ENCODE peak calls at places on chromosomes 11 and 22, in eight cellular contexts. One of them, this sample, is unnamed.

GRCh38 chr22:48333816-48334735 is 1493.6 kb downstream of the BRD1 start:
- DNase-seq in right atrium auricular region: no peak
- DNase-seq in CD4-positive, alpha-beta T cell: no peak
- DNase-seq in epithelial cell of prostate: no peak
- DNase-seq in Karpas-422: no peak
- DNase-seq in colonic mucosa: no peak
- DNase-seq in coronary artery: no peak
- DNase-seq in A673: no peak
- DNase-seq in this sample: no peak

GRCh38 chr22:25068701-25069100 is 116.2 kb downstream of the KIAA1671 start:
- DNase-seq in epithelial cell of prostate: no peak
- DNase-seq in A673: no peak
- DNase-seq in CD4-positive, alpha-beta T cell: peak
- DNase-seq in right atrium auricular region: no peak
- DNase-seq in Karpas-422: no peak
- DNase-seq in colonic mucosa: no peak
- DNase-seq in coronary artery: no peak
- DNase-seq in this sample: no peak

GRCh38 chr11:38014405-38014804 is 1416.4 kb upstream of the RAG2 start:
- DNase-seq in coronary artery: no peak
- DNase-seq in CD4-positive, alpha-beta T cell: no peak
- DNase-seq in colonic mucosa: no peak
- DNase-seq in epithelial cell of prostate: no peak
- DNase-seq in A673: peak
- DNase-seq in right atrium auricular region: no peak
- DNase-seq in Karpas-422: no peak
- DNase-seq in this sample: no peak

GRCh38 chr11:60987577-60988277 is 16.2 kb downstream of the CD6 start:
- DNase-seq in epithelial cell of prostate: no peak
- DNase-seq in A673: no peak
- DNase-seq in right atrium auricular region: no peak
- DNase-seq in CD4-positive, alpha-beta T cell: peak
- DNase-seq in colonic mucosa: no peak
- DNase-seq in coronary artery: no peak
- DNase-seq in Karpas-422: no peak
- DNase-seq in this sample: no peak

GRCh38 chr11:9861860-9862725 is 198.2 kb downstream of the SWAP70 start:
- DNase-seq in A673: peak
- DNase-seq in right atrium auricular region: no peak
- DNase-seq in coronary artery: no peak
- DNase-seq in Karpas-422: peak
- DNase-seq in epithelial cell of prostate: no peak
- DNase-seq in CD4-positive, alpha-beta T cell: peak
- DNase-seq in colonic mucosa: peak
- DNase-seq in this sample: peak

GRCh38 chr22:17795143-17795542 is 20.9 kb upstream of the BID start:
- DNase-seq in Karpas-422: no peak
- DNase-seq in right atrium auricular region: no peak
- DNase-seq in A673: no peak
- DNase-seq in coronary artery: no peak
- DNase-seq in epithelial cell of prostate: no peak
- DNase-seq in CD4-positive, alpha-beta T cell: no peak
- DNase-seq in colonic mucosa: no peak
- DNase-seq in this sample: no peak

GRCh38 chr11:134486704-134487103 is 74.7 kb upstream of the B3GAT1 start:
- DNase-seq in CD4-positive, alpha-beta T cell: no peak
- DNase-seq in epithelial cell of prostate: no peak
- DNase-seq in coronary artery: no peak
- DNase-seq in right atrium auricular region: no peak
- DNase-seq in colonic mucosa: no peak
- DNase-seq in Karpas-422: no peak
- DNase-seq in A673: no peak
- DNase-seq in this sample: no peak

GRCh38 chr11:122202161-122202950 is 86.3 kb upstream of the BLID start:
- DNase-seq in colonic mucosa: peak
- DNase-seq in right atrium auricular region: no peak
- DNase-seq in Karpas-422: no peak
- DNase-seq in coronary artery: no peak
- DNase-seq in A673: peak
- DNase-seq in CD4-positive, alpha-beta T cell: no peak
- DNase-seq in epithelial cell of prostate: no peak
- DNase-seq in this sample: peak

GRCh38 chr11:6757373-6757967 is 14.3 kb downstream of the OR2AG2 start:
- DNase-seq in A673: peak
- DNase-seq in epithelial cell of prostate: no peak
- DNase-seq in right atrium auricular region: no peak
- DNase-seq in colonic mucosa: peak
- DNase-seq in Karpas-422: peak
- DNase-seq in coronary artery: no peak
- DNase-seq in CD4-positive, alpha-beta T cell: peak
- DNase-seq in this sample: peak

GRCh38 chr11:83219095-83219494 is 25.6 kb downstream of the ANKRD42 start:
- DNase-seq in CD4-positive, alpha-beta T cell: no peak
- DNase-seq in epithelial cell of prostate: no peak
- DNase-seq in Karpas-422: peak
- DNase-seq in A673: peak
- DNase-seq in coronary artery: no peak
- DNase-seq in right atrium auricular region: no peak
- DNase-seq in colonic mucosa: no peak
- DNase-seq in this sample: no peak

GRCh38 chr11:106681435-106681834 is 336.8 kb downstream of the GUCY1A2 start:
- DNase-seq in epithelial cell of prostate: no peak
- DNase-seq in A673: no peak
- DNase-seq in coronary artery: no peak
- DNase-seq in CD4-positive, alpha-beta T cell: no peak
- DNase-seq in colonic mucosa: no peak
- DNase-seq in right atrium auricular region: no peak
- DNase-seq in Karpas-422: no peak
- DNase-seq in this sample: no peak

GRCh38 chr11:67505605-67506396 is 638 bp upstream of the PITPNM1 start:
- DNase-seq in right atrium auricular region: peak
- DNase-seq in epithelial cell of prostate: peak
- DNase-seq in colonic mucosa: peak
- DNase-seq in Karpas-422: peak
- DNase-seq in coronary artery: peak
- DNase-seq in A673: peak
- DNase-seq in CD4-positive, alpha-beta T cell: peak
- DNase-seq in this sample: peak

GRCh38 chr11:124646148-124646547 is 23.5 kb downstream of the TBRG1 start:
- DNase-seq in A673: no peak
- DNase-seq in coronary artery: no peak
- DNase-seq in colonic mucosa: no peak
- DNase-seq in epithelial cell of prostate: no peak
- DNase-seq in right atrium auricular region: no peak
- DNase-seq in CD4-positive, alpha-beta T cell: no peak
- DNase-seq in Karpas-422: peak
- DNase-seq in this sample: no peak

GRCh38 chr11:124643042-124643604 is 20.5 kb downstream of the TBRG1 start:
- DNase-seq in right atrium auricular region: no peak
- DNase-seq in colonic mucosa: no peak
- DNase-seq in A673: no peak
- DNase-seq in CD4-positive, alpha-beta T cell: no peak
- DNase-seq in epithelial cell of prostate: no peak
- DNase-seq in coronary artery: no peak
- DNase-seq in Karpas-422: no peak
- DNase-seq in this sample: no peak

GRCh38 chr11:124642628-124643027 is 20.0 kb downstream of the TBRG1 start:
- DNase-seq in epithelial cell of prostate: no peak
- DNase-seq in coronary artery: no peak
- DNase-seq in colonic mucosa: no peak
- DNase-seq in CD4-positive, alpha-beta T cell: no peak
- DNase-seq in Karpas-422: no peak
- DNase-seq in right atrium auricular region: no peak
- DNase-seq in A673: no peak
- DNase-seq in this sample: no peak

GRCh38 chr11:124643605-124644425 is 21.2 kb downstream of the TBRG1 start:
- DNase-seq in A673: no peak
- DNase-seq in coronary artery: no peak
- DNase-seq in right atrium auricular region: no peak
- DNase-seq in epithelial cell of prostate: peak
- DNase-seq in colonic mucosa: no peak
- DNase-seq in CD4-positive, alpha-beta T cell: no peak
- DNase-seq in Karpas-422: no peak
- DNase-seq in this sample: no peak

GRCh38 chr11:124644426-124645280 is 22.0 kb downstream of the TBRG1 start:
- DNase-seq in colonic mucosa: peak
- DNase-seq in epithelial cell of prostate: no peak
- DNase-seq in right atrium auricular region: peak
- DNase-seq in coronary artery: peak
- DNase-seq in A673: peak
- DNase-seq in Karpas-422: no peak
- DNase-seq in CD4-positive, alpha-beta T cell: no peak
- DNase-seq in this sample: peak
- H3K27ac ChIP-seq in colonic mucosa: no peak
- H3K27ac ChIP-seq in epithelial cell of prostate: no peak
- H3K27ac ChIP-seq in right atrium auricular region: peak
- H3K27ac ChIP-seq in coronary artery: peak
- H3K27ac ChIP-seq in A673: no peak
- H3K27ac ChIP-seq in Karpas-422: no peak
- H3K27ac ChIP-seq in CD4-positive, alpha-beta T cell: no peak
- H3K27ac ChIP-seq in this sample: no peak

GRCh38 chr11:63907808-63908530 is 9.0 kb downstream of the RCOR2 start:
- DNase-seq in epithelial cell of prostate: no peak
- DNase-seq in A673: no peak
- DNase-seq in right atrium auricular region: no peak
- DNase-seq in colonic mucosa: no peak
- DNase-seq in coronary artery: no peak
- DNase-seq in CD4-positive, alpha-beta T cell: no peak
- DNase-seq in Karpas-422: no peak
- DNase-seq in this sample: no peak
- H3K27ac ChIP-seq in epithelial cell of prostate: no peak
- H3K27ac ChIP-seq in A673: no peak
- H3K27ac ChIP-seq in right atrium auricular region: peak
- H3K27ac ChIP-seq in colonic mucosa: no peak
- H3K27ac ChIP-seq in coronary artery: no peak
- H3K27ac ChIP-seq in CD4-positive, alpha-beta T cell: no peak
- H3K27ac ChIP-seq in Karpas-422: no peak
- H3K27ac ChIP-seq in this sample: no peak

GRCh38 chr11:12434255-12434654 is 56.9 kb downstream of the PARVA start:
- DNase-seq in epithelial cell of prostate: no peak
- DNase-seq in colonic mucosa: no peak
- DNase-seq in CD4-positive, alpha-beta T cell: no peak
- DNase-seq in coronary artery: no peak
- DNase-seq in right atrium auricular region: no peak
- DNase-seq in A673: no peak
- DNase-seq in Karpas-422: no peak
- DNase-seq in this sample: no peak

GRCh38 chr11:12430912-12431311 is 53.5 kb downstream of the PARVA start:
- DNase-seq in A673: no peak
- DNase-seq in epithelial cell of prostate: peak
- DNase-seq in Karpas-422: no peak
- DNase-seq in CD4-positive, alpha-beta T cell: no peak
- DNase-seq in colonic mucosa: peak
- DNase-seq in right atrium auricular region: peak
- DNase-seq in coronary artery: peak
- DNase-seq in this sample: no peak

GRCh38 chr11:12430351-12430750 is 53.0 kb downstream of the PARVA start:
- DNase-seq in coronary artery: no peak
- DNase-seq in A673: no peak
- DNase-seq in epithelial cell of prostate: peak
- DNase-seq in CD4-positive, alpha-beta T cell: no peak
- DNase-seq in colonic mucosa: no peak
- DNase-seq in Karpas-422: no peak
- DNase-seq in right atrium auricular region: no peak
- DNase-seq in this sample: no peak

GRCh38 chr11:12433571-12434061 is 56.2 kb downstream of the PARVA start:
- DNase-seq in Karpas-422: no peak
- DNase-seq in coronary artery: no peak
- DNase-seq in epithelial cell of prostate: no peak
- DNase-seq in colonic mucosa: no peak
- DNase-seq in right atrium auricular region: no peak
- DNase-seq in CD4-positive, alpha-beta T cell: no peak
- DNase-seq in A673: no peak
- DNase-seq in this sample: peak

DNA sequence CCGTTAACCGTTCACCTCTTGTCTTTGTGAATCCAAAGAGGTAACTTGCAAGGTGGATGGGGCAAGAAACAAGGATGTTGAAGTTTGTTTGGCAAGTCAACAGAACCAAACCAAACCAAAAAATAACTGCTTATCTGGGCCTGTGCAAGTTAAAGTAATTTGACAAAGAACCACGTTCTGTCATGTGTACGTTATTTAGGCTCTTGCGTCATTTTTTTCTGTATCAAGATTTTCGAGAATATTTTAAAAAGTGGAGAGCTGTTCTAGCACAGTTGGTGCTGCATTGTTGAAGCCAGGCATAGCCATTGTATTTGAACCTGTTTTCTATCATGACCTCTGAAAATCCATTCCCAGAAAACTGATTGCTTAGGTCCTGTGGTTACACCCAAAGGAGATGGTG is 55.1 kb downstream of the PARVA start:
- DNase-seq in right atrium auricular region: no peak
- DNase-seq in CD4-positive, alpha-beta T cell: no peak
- DNase-seq in colonic mucosa: no peak
- DNase-seq in epithelial cell of prostate: no peak
- DNase-seq in A673: no peak
- DNase-seq in Karpas-422: no peak
- DNase-seq in coronary artery: no peak
- DNase-seq in this sample: no peak
- H3K27ac ChIP-seq in right atrium auricular region: peak
- H3K27ac ChIP-seq in CD4-positive, alpha-beta T cell: no peak
- H3K27ac ChIP-seq in colonic mucosa: peak
- H3K27ac ChIP-seq in epithelial cell of prostate: no peak
- H3K27ac ChIP-seq in A673: no peak
- H3K27ac ChIP-seq in Karpas-422: no peak
- H3K27ac ChIP-seq in coronary artery: peak
- H3K27ac ChIP-seq in this sample: no peak

GRCh38 chr11:86569109-86569508 is 103.3 kb downstream of the ME3 start:
- DNase-seq in Karpas-422: no peak
- DNase-seq in right atrium auricular region: no peak
- DNase-seq in coronary artery: no peak
- DNase-seq in colonic mucosa: no peak
- DNase-seq in CD4-positive, alpha-beta T cell: no peak
- DNase-seq in epithelial cell of prostate: no peak
- DNase-seq in A673: no peak
- DNase-seq in this sample: no peak
- H3K27ac ChIP-seq in Karpas-422: no peak
- H3K27ac ChIP-seq in right atrium auricular region: no peak
- H3K27ac ChIP-seq in coronary artery: no peak
- H3K27ac ChIP-seq in colonic mucosa: no peak
- H3K27ac ChIP-seq in CD4-positive, alpha-beta T cell: no peak
- H3K27ac ChIP-seq in epithelial cell of prostate: no peak
- H3K27ac ChIP-seq in A673: no peak
- H3K27ac ChIP-seq in this sample: no peak

GRCh38 chr11:69541501-69542313 is 60.2 kb downstream of the LINC01488 start:
- DNase-seq in coronary artery: peak
- DNase-seq in A673: no peak
- DNase-seq in Karpas-422: no peak
- DNase-seq in right atrium auricular region: no peak
- DNase-seq in CD4-positive, alpha-beta T cell: no peak
- DNase-seq in epithelial cell of prostate: no peak
- DNase-seq in colonic mucosa: no peak
- DNase-seq in this sample: no peak
- H3K27ac ChIP-seq in coronary artery: peak
- H3K27ac ChIP-seq in A673: no peak
- H3K27ac ChIP-seq in Karpas-422: no peak
- H3K27ac ChIP-seq in right atrium auricular region: no peak
- H3K27ac ChIP-seq in CD4-positive, alpha-beta T cell: no peak
- H3K27ac ChIP-seq in epithelial cell of prostate: no peak
- H3K27ac ChIP-seq in colonic mucosa: no peak
- H3K27ac ChIP-seq in this sample: no peak

DNA sequence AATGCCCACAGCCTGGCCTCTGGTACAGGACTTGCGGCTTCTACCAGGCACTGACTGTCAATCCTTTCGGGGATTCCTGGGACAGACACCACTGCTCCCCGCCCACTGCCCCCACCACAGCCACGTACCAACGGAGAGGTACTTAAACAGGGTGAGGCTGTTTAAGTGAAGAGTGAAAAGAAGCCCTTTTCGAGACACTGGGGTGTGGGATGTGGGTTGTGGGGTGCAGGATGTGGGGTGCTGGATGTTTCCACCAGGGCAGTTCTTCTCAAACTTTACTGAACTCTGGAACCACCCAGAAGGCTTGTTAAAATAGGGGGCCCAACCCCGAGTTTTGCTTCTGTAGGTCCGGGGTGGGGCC is 34.2 kb upstream of the PRR5 start:
- DNase-seq in CD4-positive, alpha-beta T cell: peak
- DNase-seq in epithelial cell of prostate: no peak
- DNase-seq in A673: no peak
- DNase-seq in right atrium auricular region: no peak
- DNase-seq in Karpas-422: no peak
- DNase-seq in coronary artery: no peak
- DNase-seq in colonic mucosa: no peak
- DNase-seq in this sample: no peak
- H3K27ac ChIP-seq in CD4-positive, alpha-beta T cell: peak
- H3K27ac ChIP-seq in epithelial cell of prostate: no peak
- H3K27ac ChIP-seq in A673: no peak
- H3K27ac ChIP-seq in right atrium auricular region: peak
- H3K27ac ChIP-seq in Karpas-422: no peak
- H3K27ac ChIP-seq in coronary artery: peak
- H3K27ac ChIP-seq in colonic mucosa: peak
- H3K27ac ChIP-seq in this sample: no peak

This sample was measured in SJSA1.